ENCODE peak calls at places on chromosomes 1 and 21, in nine cellular contexts. M is iris pigment epithelial cell; N is midbrain; L is stomach; D is naive thymus-derived CD8-positive, alpha-beta T cell; C is T-helper 2 cell; H is activated T-cell treated with anti-CD3 and anti-CD28 coated beads for 1 hour; K is AG04449; G is activated CD8-positive, alpha-beta memory T cell treated with anti-CD3 and anti-CD28 coated beads, Interleukin-2, amount 50 U/mL, for 48 hours. R is an unnamed sample.

GRCh38 chr21:29655577-29655976 is 284.2 kb downstream of the GRIK1 start:
- DNase-seq in M (no peak), N (no peak), L (no peak), D (no peak), C (no peak), H (no peak), K (no peak), G (no peak), R (no peak)

GRCh38 chr1:63794927-63795326 is 21.1 kb downstream of the ROR1 start:
- DNase-seq in M (peak; percentile 50), N (no peak), L (no peak), D (no peak), C (no peak), H (no peak), K (no peak), G (no peak), R (no peak)

GRCh38 chr1:200890818-200891773 is 3.6 kb upstream of the INAVA start:
- DNase-seq in M (peak; percentile 30), N (peak; percentile 17), L (no peak), D (no peak), C (no peak), H (no peak), K (no peak), G (no peak), R (peak; percentile 63)

GRCh38 chr1:71400050-71400449 is 319.2 kb upstream of the ZRANB2 start:
- DNase-seq in M (no peak), N (no peak), L (no peak), D (no peak), C (no peak), H (no peak), K (no peak), G (no peak), R (no peak)

GRCh38 chr21:16424331-16424749 is 694.6 kb downstream of the USP25 start:
- DNase-seq in M (peak; percentile 62), N (no peak), L (no peak), D (no peak), C (no peak), H (no peak), K (no peak), G (no peak), R (peak; percentile 27)

GRCh38 chr1:160935527-160936258 is 18.9 kb downstream of the ITLN2 start:
- DNase-seq in M (no peak), N (no peak), L (no peak), D (no peak), C (no peak), H (no peak), K (no peak), G (no peak), R (no peak)

GRCh38 chr21:14215971-14216621 is at the start of gene RBM11:
- DNase-seq in M (peak; percentile 44), N (peak; percentile 67), L (peak; percentile 81), D (peak; percentile 83), C (peak; percentile 48), H (peak; percentile 75), K (no peak), G (peak; percentile 88), R (peak; percentile 91)

GRCh38 chr1:215845224-215845902 is 278.3 kb downstream of the KCTD3 start:
- DNase-seq in M (peak; percentile 65), N (no peak), L (no peak), D (no peak), C (no peak), H (no peak), K (peak; percentile 47), G (no peak), R (peak; percentile 18)

GRCh38 chr1:19597463-19598309 is 46.4 kb upstream of the NBL1 start:
- DNase-seq in M (peak; percentile 65), N (no peak), L (no peak), D (peak; percentile 70), C (no peak), H (no peak), K (no peak), G (no peak), R (peak; percentile 57)

GRCh38 chr1:10841059-10841458 is 44.6 kb upstream of the CASZ1 start:
- DNase-seq in M (no peak), N (no peak), L (no peak), D (no peak), C (no peak), H (no peak), K (no peak), G (no peak), R (no peak)

GRCh38 chr1:183635112-183635605 is 424 bp downstream of the ARPC5 start:
- DNase-seq in M (no peak), N (peak; percentile 36), L (peak; percentile 49), D (peak; percentile 34), C (no peak), H (peak; percentile 9), K (no peak), G (peak; percentile 67), R (peak; percentile 47)

GRCh38 chr1:198876371-198876871 is 237.6 kb downstream of the PTPRC start:
- DNase-seq in M (no peak), N (peak; percentile 55), L (no peak), D (no peak), C (no peak), H (no peak), K (no peak), G (no peak), R (no peak)

GRCh38 chr21:35127851-35128250 is 78.7 kb upstream of the RUNX1 start:
- DNase-seq in M (peak; percentile 25), N (no peak), L (no peak), D (no peak), C (no peak), H (no peak), K (no peak), G (no peak), R (no peak)

GRCh38 chr1:29470087-29470787 is 233.9 kb downstream of the PTPRU start:
- DNase-seq in M (no peak), N (no peak), L (peak; percentile 18), D (no peak), C (no peak), H (no peak), K (no peak), G (peak; percentile 25), R (no peak)

GRCh38 chr1:65209005-65209885 is 61.2 kb downstream of the AK4 start:
- DNase-seq in M (peak; percentile 52), N (peak; percentile 60), L (no peak), D (no peak), C (no peak), H (no peak), K (no peak), G (no peak), R (peak; percentile 90)

GRCh38 chr1:34898220-34898820 is 31.1 kb downstream of the DLGAP3 start:
- DNase-seq in M (no peak), N (no peak), L (no peak), D (no peak), C (no peak), H (no peak), K (no peak), G (no peak), R (no peak)

GRCh38 chr1:244095523-244095911 is 44.4 kb downstream of the ZBTB18 start:
- DNase-seq in M (no peak), N (no peak), L (no peak), D (no peak), C (no peak), H (no peak), K (no peak), G (no peak), R (no peak)

GRCh38 chr1:225642177-225642576 is 10.7 kb downstream of the ENAH start:
- DNase-seq in M (peak; percentile 68), N (no peak), L (no peak), D (no peak), C (no peak), H (no peak), K (no peak), G (no peak), R (no peak)

GRCh38 chr1:36151845-36152203 is 2.5 kb upstream of the TRAPPC3 start:
- DNase-seq in M (no peak), N (no peak), L (no peak), D (peak; percentile 67), C (no peak), H (peak; percentile 51), K (no peak), G (peak; percentile 67), R (peak; percentile 40)

GRCh38 chr1:14924455-14925325 is 228.9 kb upstream of the TMEM51 start:
- DNase-seq in M (peak; percentile 68), N (peak; percentile 76), L (peak; percentile 57), D (no peak), C (no peak), H (no peak), K (no peak), G (peak; percentile 54), R (no peak)

GRCh38 chr1:15283500-15283899 is 36.5 kb downstream of the FHAD1 start:
- DNase-seq in M (no peak), N (no peak), L (no peak), D (no peak), C (no peak), H (no peak), K (no peak), G (no peak), R (no peak)

GRCh38 chr1:216024546-216024945 is 398.7 kb downstream of the USH2A start:
- DNase-seq in M (no peak), N (no peak), L (no peak), D (no peak), C (no peak), H (no peak), K (no peak), G (no peak), R (no peak)

GRCh38 chr1:99365121-99365520 is 100.8 kb downstream of the PLPPR4 start:
- DNase-seq in M (no peak), N (no peak), L (no peak), D (no peak), C (no peak), H (no peak), K (no peak), G (no peak), R (no peak)

GRCh38 chr1:232686346-232686745 is 56.4 kb upstream of the SIPA1L2 start:
- DNase-seq in M (peak; percentile 27), N (no peak), L (no peak), D (no peak), C (no peak), H (no peak), K (no peak), G (no peak), R (no peak)

GRCh38 chr1:221440658-221441057 is 301.2 kb downstream of the DUSP10 start:
- DNase-seq in M (peak; percentile 37), N (peak; percentile 24), L (no peak), D (no peak), C (no peak), H (no peak), K (no peak), G (no peak), R (peak; percentile 39)

GRCh38 chr1:147585640-147586383 is 44.5 kb downstream of the BCL9 start:
- DNase-seq in M (peak; percentile 10), N (no peak), L (no peak), D (no peak), C (no peak), H (no peak), K (no peak), G (no peak), R (no peak)

R was measured in OCI-M1.